ENCODE peak calls at places on chromosomes 16 and 17, in seven cellular contexts. One of them, this sample, is unnamed.
A peak's percentile ranks its signal among the peaks of the same experiment; 100 is the strongest.

GRCh38 chr17:41347872-41348760 is 2.5 kb downstream of the KRT33A start:
- DNase-seq in cardiac fibroblast: no peak
- DNase-seq in fibroblast of lung: no peak
- DNase-seq in PC-3: no peak
- DNase-seq in left lung: no peak
- DNase-seq in mucosa of descending colon: no peak
- DNase-seq in AG04450: no peak
- DNase-seq in this sample: no peak

GRCh38 chr17:61309857-61310256 is 89.8 kb upstream of the TBX2 start:
- DNase-seq in cardiac fibroblast: peak; percentile 89
- DNase-seq in fibroblast of lung: peak; percentile 92
- DNase-seq in PC-3: peak; percentile 54
- DNase-seq in left lung: no peak
- DNase-seq in mucosa of descending colon: no peak
- DNase-seq in AG04450: peak; percentile 65
- DNase-seq in this sample: peak; percentile 81

GRCh38 chr17:36616391-36617029 is 15.1 kb downstream of the MRM1 start:
- DNase-seq in cardiac fibroblast: no peak
- DNase-seq in fibroblast of lung: no peak
- DNase-seq in PC-3: no peak
- DNase-seq in left lung: no peak
- DNase-seq in mucosa of descending colon: no peak
- DNase-seq in AG04450: no peak
- DNase-seq in this sample: no peak

GRCh38 chr17:78137392-78138203 is 7.0 kb downstream of the TMC8 start:
- DNase-seq in cardiac fibroblast: no peak
- DNase-seq in fibroblast of lung: no peak
- DNase-seq in PC-3: no peak
- DNase-seq in left lung: no peak
- DNase-seq in mucosa of descending colon: no peak
- DNase-seq in AG04450: no peak
- DNase-seq in this sample: no peak

GRCh38 chr16:3548445-3548844 is 28.8 kb downstream of the NLRC3 start:
- DNase-seq in cardiac fibroblast: no peak
- DNase-seq in fibroblast of lung: no peak
- DNase-seq in PC-3: no peak
- DNase-seq in left lung: no peak
- DNase-seq in mucosa of descending colon: no peak
- DNase-seq in AG04450: no peak
- DNase-seq in this sample: no peak

GRCh38 chr16:56916571-56917403 is 15.2 kb upstream of the HERPUD1 start:
- DNase-seq in cardiac fibroblast: no peak
- DNase-seq in fibroblast of lung: no peak
- DNase-seq in PC-3: no peak
- DNase-seq in left lung: no peak
- DNase-seq in mucosa of descending colon: peak; percentile 39
- DNase-seq in AG04450: no peak
- DNase-seq in this sample: no peak

GRCh38 chr17:3827124-3827773 is 18.8 kb downstream of the NCBP3 start:
- DNase-seq in cardiac fibroblast: peak; percentile 85
- DNase-seq in fibroblast of lung: peak; percentile 65
- DNase-seq in PC-3: peak; percentile 75
- DNase-seq in left lung: peak; percentile 52
- DNase-seq in mucosa of descending colon: peak; percentile 90
- DNase-seq in AG04450: no peak
- DNase-seq in this sample: peak; percentile 75

GRCh38 chr17:58303981-58304734 is 23.4 kb upstream of the MPO start:
- DNase-seq in cardiac fibroblast: peak; percentile 39
- DNase-seq in fibroblast of lung: peak; percentile 17
- DNase-seq in PC-3: peak; percentile 73
- DNase-seq in left lung: no peak
- DNase-seq in mucosa of descending colon: peak; percentile 39
- DNase-seq in AG04450: no peak
- DNase-seq in this sample: peak; percentile 51

GRCh38 chr17:21278304-21279197 is 6.0 kb upstream of the MAP2K3 start:
- DNase-seq in cardiac fibroblast: no peak
- DNase-seq in fibroblast of lung: no peak
- DNase-seq in PC-3: peak; percentile 38
- DNase-seq in left lung: peak; percentile 80
- DNase-seq in mucosa of descending colon: peak; percentile 88
- DNase-seq in AG04450: no peak
- DNase-seq in this sample: no peak

GRCh38 chr16:59988591-59988990 is 1254.5 kb upstream of the GOT2 start:
- DNase-seq in cardiac fibroblast: no peak
- DNase-seq in fibroblast of lung: no peak
- DNase-seq in PC-3: no peak
- DNase-seq in left lung: no peak
- DNase-seq in mucosa of descending colon: no peak
- DNase-seq in AG04450: no peak
- DNase-seq in this sample: no peak

GRCh38 chr16:77898671-77899211 is 110.4 kb downstream of the VAT1L start:
- DNase-seq in cardiac fibroblast: no peak
- DNase-seq in fibroblast of lung: peak; percentile 70
- DNase-seq in PC-3: no peak
- DNase-seq in left lung: no peak
- DNase-seq in mucosa of descending colon: no peak
- DNase-seq in AG04450: peak; percentile 81
- DNase-seq in this sample: peak; percentile 56

GRCh38 chr17:38864636-38865398 is 5.0 kb upstream of the LASP1 start:
- DNase-seq in cardiac fibroblast: peak; percentile 76
- DNase-seq in fibroblast of lung: peak; percentile 41
- DNase-seq in PC-3: no peak
- DNase-seq in left lung: no peak
- DNase-seq in mucosa of descending colon: peak; percentile 30
- DNase-seq in AG04450: no peak
- DNase-seq in this sample: no peak

GRCh38 chr16:85296859-85297698 is 184.8 kb upstream of the CIBAR2 start:
- DNase-seq in cardiac fibroblast: peak; percentile 27
- DNase-seq in fibroblast of lung: no peak
- DNase-seq in PC-3: peak; percentile 49
- DNase-seq in left lung: no peak
- DNase-seq in mucosa of descending colon: peak; percentile 61
- DNase-seq in AG04450: no peak
- DNase-seq in this sample: peak; percentile 53

GRCh38 chr17:77034677-77035424 is 105.9 kb upstream of the SEC14L1 start:
- DNase-seq in cardiac fibroblast: no peak
- DNase-seq in fibroblast of lung: no peak
- DNase-seq in PC-3: no peak
- DNase-seq in left lung: no peak
- DNase-seq in mucosa of descending colon: no peak
- DNase-seq in AG04450: no peak
- DNase-seq in this sample: no peak

GRCh38 chr17:10772425-10773380 is 31.2 kb downstream of the TMEM238L start:
- DNase-seq in cardiac fibroblast: peak; percentile 28
- DNase-seq in fibroblast of lung: no peak
- DNase-seq in PC-3: peak; percentile 83
- DNase-seq in left lung: no peak
- DNase-seq in mucosa of descending colon: peak; percentile 95
- DNase-seq in AG04450: no peak
- DNase-seq in this sample: peak; percentile 18

GRCh38 chr17:39573447-39574298 is 34.0 kb downstream of the NEUROD2 start:
- DNase-seq in cardiac fibroblast: peak; percentile 63
- DNase-seq in fibroblast of lung: peak; percentile 76
- DNase-seq in PC-3: peak; percentile 63
- DNase-seq in left lung: peak; percentile 65
- DNase-seq in mucosa of descending colon: peak; percentile 70
- DNase-seq in AG04450: no peak
- DNase-seq in this sample: peak; percentile 69

GRCh38 chr16:57633383-57634064 is 5.1 kb downstream of the ADGRG1 start:
- DNase-seq in cardiac fibroblast: no peak
- DNase-seq in fibroblast of lung: no peak
- DNase-seq in PC-3: no peak
- DNase-seq in left lung: no peak
- DNase-seq in mucosa of descending colon: no peak
- DNase-seq in AG04450: no peak
- DNase-seq in this sample: no peak

GRCh38 chr17:17551361-17551760 is 40.1 kb downstream of the PEMT start:
- DNase-seq in cardiac fibroblast: no peak
- DNase-seq in fibroblast of lung: no peak
- DNase-seq in PC-3: no peak
- DNase-seq in left lung: no peak
- DNase-seq in mucosa of descending colon: no peak
- DNase-seq in AG04450: no peak
- DNase-seq in this sample: peak; percentile 35

GRCh38 chr16:68370921-68371651 is 60.3 kb downstream of the PRMT7 start:
- DNase-seq in cardiac fibroblast: no peak
- DNase-seq in fibroblast of lung: no peak
- DNase-seq in PC-3: no peak
- DNase-seq in left lung: no peak
- DNase-seq in mucosa of descending colon: no peak
- DNase-seq in AG04450: no peak
- DNase-seq in this sample: no peak

GRCh38 chr16:89732142-89732917 is 11.0 kb downstream of the ZNF276 start:
- DNase-seq in cardiac fibroblast: no peak
- DNase-seq in fibroblast of lung: no peak
- DNase-seq in PC-3: no peak
- DNase-seq in left lung: no peak
- DNase-seq in mucosa of descending colon: no peak
- DNase-seq in AG04450: no peak
- DNase-seq in this sample: no peak
- TF ChIP-seq CTCF in cardiac fibroblast: no peak
- TF ChIP-seq CTCF in fibroblast of lung: no peak
- TF ChIP-seq CTCF in PC-3: no peak
- TF ChIP-seq CTCF in left lung: no peak
- TF ChIP-seq CTCF in mucosa of descending colon: no peak
- TF ChIP-seq CTCF in AG04450: no peak
- TF ChIP-seq CTCF in this sample: no peak

DNA sequence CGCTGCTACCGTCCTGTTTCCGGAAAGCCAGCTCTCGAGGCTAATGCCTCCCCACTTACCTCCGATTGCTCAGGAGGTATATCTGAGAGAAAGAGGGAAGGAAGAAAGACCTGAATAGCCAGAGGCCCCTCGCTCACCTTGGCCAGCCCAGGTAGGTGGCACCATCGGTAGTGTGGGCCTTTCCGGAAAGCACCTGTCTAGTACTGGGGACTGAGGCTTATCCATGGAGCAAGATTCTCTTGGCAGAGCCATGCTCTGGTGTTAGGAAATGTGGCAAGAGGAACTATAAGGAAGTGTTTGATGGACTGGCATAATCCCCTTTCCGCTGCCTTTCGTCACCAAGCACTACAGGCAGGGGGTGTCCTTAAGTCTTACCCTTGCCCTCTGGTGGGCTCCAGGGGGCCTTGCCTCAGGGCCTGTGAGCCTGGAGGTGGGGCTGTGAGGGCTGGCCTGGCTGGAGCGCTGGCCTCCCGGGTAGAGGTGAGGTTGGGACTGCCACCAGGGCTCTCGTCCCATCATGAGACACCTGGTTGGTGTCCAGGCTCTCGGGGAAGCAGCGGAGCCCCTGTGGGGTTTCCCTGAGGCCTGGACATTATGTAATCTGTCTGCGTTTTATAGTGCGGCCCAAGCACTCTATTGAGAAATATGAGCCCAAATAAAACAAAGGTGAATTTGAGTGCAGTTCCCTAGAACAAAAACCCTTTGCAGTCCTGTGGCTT is 2.9 kb downstream of the CMIP start:
- DNase-seq in cardiac fibroblast: no peak
- DNase-seq in fibroblast of lung: no peak
- DNase-seq in PC-3: peak; percentile 44
- DNase-seq in left lung: no peak
- DNase-seq in mucosa of descending colon: peak; percentile 67
- DNase-seq in AG04450: no peak
- DNase-seq in this sample: no peak
- H3K4me3 ChIP-seq in cardiac fibroblast: no peak overlapping the region
- H3K4me3 ChIP-seq in fibroblast of lung: peak overlapping the region; percentile 85
- H3K4me3 ChIP-seq in PC-3: peak overlapping the region; percentile 98
- H3K4me3 ChIP-seq in left lung: peak overlapping the region; percentile 69
- H3K4me3 ChIP-seq in mucosa of descending colon: no peak overlapping the region
- H3K4me3 ChIP-seq in AG04450: peak overlapping the region; percentile 79
- H3K4me3 ChIP-seq in this sample: peak overlapping the region; percentile 77

DNA sequence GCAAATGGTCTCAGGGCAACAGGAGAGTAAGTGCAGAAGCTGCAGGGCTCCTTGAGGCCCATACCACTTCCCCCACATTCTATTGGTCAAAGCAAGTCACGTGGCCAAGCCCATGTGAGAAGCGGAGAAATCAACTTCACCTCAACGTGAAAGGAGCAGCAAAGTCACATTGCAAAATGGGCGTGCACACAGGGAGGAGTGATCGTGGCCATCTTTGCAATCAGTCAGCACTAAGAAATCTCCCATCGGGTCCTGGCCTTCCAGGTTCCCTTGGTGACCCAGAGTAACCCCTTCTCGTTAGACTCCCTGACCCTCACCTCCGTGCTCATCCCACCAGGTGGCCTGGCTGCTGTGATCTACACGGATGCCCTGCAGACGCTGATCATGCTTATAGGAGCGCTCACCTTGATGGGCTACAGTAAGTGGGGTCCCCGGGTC is 38.0 kb downstream of the SLC5A11 start:
- DNase-seq in cardiac fibroblast: no peak
- DNase-seq in fibroblast of lung: no peak
- DNase-seq in PC-3: no peak
- DNase-seq in left lung: no peak
- DNase-seq in mucosa of descending colon: no peak
- DNase-seq in AG04450: no peak
- DNase-seq in this sample: no peak
- TF ChIP-seq CTCF in cardiac fibroblast: no peak
- TF ChIP-seq CTCF in fibroblast of lung: no peak
- TF ChIP-seq CTCF in PC-3: no peak
- TF ChIP-seq CTCF in left lung: no peak
- TF ChIP-seq CTCF in mucosa of descending colon: no peak
- TF ChIP-seq CTCF in AG04450: no peak
- TF ChIP-seq CTCF in this sample: no peak

DNA sequence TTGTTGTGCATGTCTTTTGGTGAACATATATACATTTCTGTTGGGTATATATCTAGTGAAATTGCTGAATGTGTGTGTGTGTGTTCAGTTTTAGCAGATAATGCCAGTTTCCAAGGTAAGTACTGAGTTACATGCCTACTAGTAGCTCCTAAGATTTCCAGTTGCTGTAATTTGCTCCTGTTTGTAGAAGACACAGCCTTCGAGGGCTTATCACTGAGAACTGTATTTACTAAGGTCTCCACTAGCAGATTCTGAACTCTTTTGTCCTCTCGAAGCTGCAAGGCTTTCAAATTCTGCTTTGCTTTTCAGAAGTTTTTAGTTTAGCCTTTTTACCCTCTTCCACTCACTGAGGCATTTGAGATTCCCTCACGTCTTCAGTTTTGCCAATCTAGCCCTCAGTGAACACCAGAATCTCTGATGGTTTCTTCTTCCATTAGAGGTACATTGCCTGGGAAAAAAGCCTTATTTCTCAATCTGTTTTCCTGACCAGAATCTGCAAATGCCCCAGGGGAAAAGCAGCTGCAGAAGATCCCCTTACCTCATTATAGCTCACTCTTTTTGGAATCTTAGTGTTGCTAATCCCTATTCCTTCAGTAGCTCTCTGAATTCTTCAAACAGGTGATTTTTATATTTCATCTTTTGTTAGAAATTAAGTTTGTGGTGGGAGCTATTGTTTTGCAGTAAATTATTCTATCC is 52.9 kb downstream of the NF1 start:
- DNase-seq in cardiac fibroblast: peak; percentile 56
- DNase-seq in fibroblast of lung: no peak
- DNase-seq in PC-3: no peak
- DNase-seq in left lung: no peak
- DNase-seq in mucosa of descending colon: no peak
- DNase-seq in AG04450: no peak
- DNase-seq in this sample: no peak
- H3K4me3 ChIP-seq in cardiac fibroblast: no peak overlapping the region
- H3K4me3 ChIP-seq in fibroblast of lung: no peak overlapping the region
- H3K4me3 ChIP-seq in PC-3: no peak overlapping the region
- H3K4me3 ChIP-seq in left lung: no peak overlapping the region
- H3K4me3 ChIP-seq in mucosa of descending colon: no peak overlapping the region
- H3K4me3 ChIP-seq in AG04450: no peak overlapping the region
- H3K4me3 ChIP-seq in this sample: no peak overlapping the region